ENCODE peak calls at places on chromosomes 12 and 14, in seven cellular contexts. Y is right lobe of liver, Z is astrocyte, O is foreskin fibroblast, H is MCF 10A, X is cardiac fibroblast, Q is progenitor cell of endocrine pancreas. B is an unnamed sample.

GRCh38 chr14:34997762-34998161 is 15.0 kb downstream of the SRP54 start:
- DNase-seq in Y (no peak), Z (no peak), O (no peak), H (no peak), X (no peak), Q (no peak), B (no peak)

GRCh38 chr14:28690029-28690683 is 76.4 kb upstream of the FOXG1 start:
- DNase-seq in Y (no peak), Z (no peak), O (no peak), H (peak; percentile 14), X (no peak), Q (no peak), B (no peak)

GRCh38 chr12:30805959-30806358 is 51.2 kb upstream of the CAPRIN2 start:
- DNase-seq in Y (no peak), Z (no peak), O (no peak), H (no peak), X (no peak), Q (no peak), B (no peak)

GRCh38 chr12:39272934-39273770 is 169.8 kb downstream of the KIF21A start:
- DNase-seq in Y (no peak), Z (peak; percentile 27), O (peak; percentile 44), H (peak; percentile 67), X (peak; percentile 67), Q (no peak), B (no peak)

GRCh38 chr12:107541001-107541400 is 144.6 kb upstream of the PWP1 start:
- DNase-seq in Y (no peak), Z (no peak), O (no peak), H (no peak), X (no peak), Q (no peak), B (no peak)

GRCh38 chr12:11853126-11853525 is 203.7 kb downstream of the ETV6 start:
- DNase-seq in Y (no peak), Z (no peak), O (no peak), H (no peak), X (no peak), Q (no peak), B (no peak)

GRCh38 chr12:131643581-131644452 is 67.1 kb upstream of the SFSWAP start:
- DNase-seq in Y (no peak), Z (no peak), O (no peak), H (no peak), X (no peak), Q (no peak), B (no peak)

GRCh38 chr14:75259510-75259855 is 19.1 kb upstream of the FOS start:
- DNase-seq in Y (no peak), Z (peak; percentile 62), O (peak; percentile 62), H (no peak), X (peak; percentile 74), Q (no peak), B (no peak)

GRCh38 chr14:101120636-101121398 is 217.3 kb upstream of the RTL1 start:
- DNase-seq in Y (peak; percentile 40), Z (peak; percentile 8), O (no peak), H (no peak), X (no peak), Q (no peak), B (peak; percentile 76)

GRCh38 chr14:75295061-75295461 is 16.4 kb downstream of the FOS start:
- DNase-seq in Y (peak; percentile 66), Z (peak; percentile 78), O (peak; percentile 90), H (peak; percentile 75), X (peak; percentile 50), Q (peak; percentile 25), B (peak; percentile 88)

GRCh38 chr12:18811268-18811667 is 73.3 kb downstream of the CAPZA3 start:
- DNase-seq in Y (no peak), Z (peak; percentile 8), O (peak; percentile 7), H (peak; percentile 25), X (peak; percentile 26), Q (no peak), B (no peak)

GRCh38 chr14:54627325-54627717 is 60.4 kb downstream of the SAMD4A start:
- DNase-seq in Y (no peak), Z (no peak), O (no peak), H (no peak), X (no peak), Q (no peak), B (no peak)

GRCh38 chr12:84891106-84891838 is 21.3 kb downstream of the SLC6A15 start:
- DNase-seq in Y (no peak), Z (no peak), O (no peak), H (no peak), X (peak; percentile 45), Q (no peak), B (no peak)

GRCh38 chr14:32397871-32398640 is 69.0 kb downstream of the AKAP6 start:
- DNase-seq in Y (no peak), Z (peak; percentile 87), O (peak; percentile 57), H (peak; percentile 92), X (peak; percentile 47), Q (no peak), B (no peak)

GRCh38 chr12:62466018-62466595 is 519 bp upstream of the MON2 start:
- DNase-seq in Y (peak; percentile 36), Z (peak; percentile 20), O (peak; percentile 68), H (peak; percentile 34), X (peak; percentile 50), Q (no peak), B (no peak)

GRCh38 chr14:54818201-54819133 is 84.2 kb downstream of the GCH1 start:
- DNase-seq in Y (no peak), Z (peak; percentile 95), O (peak; percentile 75), H (peak; percentile 20), X (peak; percentile 61), Q (no peak), B (no peak)

GRCh38 chr12:131114331-131114730 is 160.6 kb downstream of the ADGRD1 start:
- DNase-seq in Y (no peak), Z (no peak), O (no peak), H (no peak), X (no peak), Q (no peak), B (peak; percentile 5)

GRCh38 chr12:56484566-56484965 is 3.4 kb downstream of the GLS2 start:
- DNase-seq in Y (no peak), Z (no peak), O (no peak), H (no peak), X (no peak), Q (no peak), B (no peak)

GRCh38 chr14:93100570-93100969 is 15.2 kb downstream of the ITPK1 start:
- DNase-seq in Y (no peak), Z (no peak), O (no peak), H (no peak), X (no peak), Q (no peak), B (no peak)

GRCh38 chr14:52080171-52080800 is 11.4 kb upstream of the NID2 start:
- DNase-seq in Y (no peak), Z (peak; percentile 78), O (peak; percentile 87), H (peak; percentile 63), X (peak; percentile 90), Q (no peak), B (no peak)

DNA sequence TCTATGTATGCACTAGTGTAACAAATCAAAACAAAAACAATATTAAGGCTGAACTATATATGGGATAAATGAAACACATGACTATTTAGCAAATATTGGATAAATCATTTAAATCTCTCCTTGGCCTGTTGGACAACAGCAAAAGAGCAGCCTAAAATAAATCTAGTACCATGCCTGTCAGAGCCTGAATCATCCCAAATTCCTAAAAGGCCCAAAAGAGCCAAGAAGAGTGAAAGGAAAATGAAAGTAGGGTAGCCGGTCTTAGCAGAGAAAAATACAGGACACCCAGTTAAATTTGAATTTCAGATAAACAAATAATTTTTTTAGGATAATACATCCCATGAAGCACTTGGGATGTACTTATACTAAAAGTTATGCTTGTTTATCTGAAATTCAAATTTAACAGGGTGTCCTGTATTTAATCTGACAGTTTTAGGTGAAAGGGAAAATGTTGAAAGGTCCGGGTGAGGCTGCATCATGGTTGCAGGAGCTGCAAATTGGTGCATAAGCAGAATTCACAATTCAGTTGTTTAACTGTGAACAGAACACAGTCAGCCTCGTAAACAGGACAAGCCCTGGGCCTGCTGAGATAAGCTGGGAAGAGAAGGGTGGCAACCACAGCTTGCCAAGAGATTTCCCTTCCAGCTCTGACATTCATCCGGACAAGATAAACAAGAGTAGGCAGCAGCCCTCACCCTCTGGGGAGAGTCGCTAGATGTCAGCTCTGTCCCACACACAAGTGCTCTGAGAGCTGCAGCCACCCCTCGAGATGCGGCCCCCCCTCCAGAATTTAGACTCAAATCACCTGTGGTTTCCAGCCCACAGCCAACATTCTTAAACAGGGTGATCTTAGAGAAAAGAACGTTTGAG is 30.3 kb downstream of the DMAC2L start:
- DNase-seq in Y (peak; percentile 70), Z (peak; percentile 74), O (peak; percentile 82), H (peak; percentile 30), X (peak; percentile 66), Q (no peak), B (no peak)
- TF ChIP-seq CTCF in Y (peak; percentile 41), Z (peak; percentile 5), O (peak; percentile 40), H (peak; percentile 16), X (peak; percentile 32), Q (no peak), B (peak; percentile 40)

DNA sequence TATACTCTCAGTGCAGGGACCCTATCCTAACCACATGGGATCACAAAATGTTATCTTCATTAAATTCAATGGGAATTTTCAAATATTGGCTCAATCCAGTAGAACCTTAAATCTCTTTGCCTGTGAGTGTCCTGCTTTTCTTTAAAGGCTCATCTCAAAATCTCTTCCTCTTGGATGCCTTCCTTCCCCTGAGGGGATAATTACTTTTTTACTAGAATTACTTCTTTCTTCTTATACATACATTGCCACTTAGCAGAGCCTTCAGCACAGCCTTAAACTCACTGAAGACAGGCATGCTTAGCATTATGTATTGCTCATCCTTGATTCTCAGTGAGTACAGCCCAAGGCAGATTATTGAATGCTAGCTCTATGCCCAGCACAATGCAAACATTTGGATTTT is 1918.0 kb upstream of the FLRT2 start:
- DNase-seq in Y (no peak), Z (no peak), O (no peak), H (no peak), X (no peak), Q (no peak), B (no peak)
- TF ChIP-seq CTCF in Y (no peak), Z (no peak), O (no peak), H (no peak), X (no peak), Q (no peak), B (no peak)

DNA sequence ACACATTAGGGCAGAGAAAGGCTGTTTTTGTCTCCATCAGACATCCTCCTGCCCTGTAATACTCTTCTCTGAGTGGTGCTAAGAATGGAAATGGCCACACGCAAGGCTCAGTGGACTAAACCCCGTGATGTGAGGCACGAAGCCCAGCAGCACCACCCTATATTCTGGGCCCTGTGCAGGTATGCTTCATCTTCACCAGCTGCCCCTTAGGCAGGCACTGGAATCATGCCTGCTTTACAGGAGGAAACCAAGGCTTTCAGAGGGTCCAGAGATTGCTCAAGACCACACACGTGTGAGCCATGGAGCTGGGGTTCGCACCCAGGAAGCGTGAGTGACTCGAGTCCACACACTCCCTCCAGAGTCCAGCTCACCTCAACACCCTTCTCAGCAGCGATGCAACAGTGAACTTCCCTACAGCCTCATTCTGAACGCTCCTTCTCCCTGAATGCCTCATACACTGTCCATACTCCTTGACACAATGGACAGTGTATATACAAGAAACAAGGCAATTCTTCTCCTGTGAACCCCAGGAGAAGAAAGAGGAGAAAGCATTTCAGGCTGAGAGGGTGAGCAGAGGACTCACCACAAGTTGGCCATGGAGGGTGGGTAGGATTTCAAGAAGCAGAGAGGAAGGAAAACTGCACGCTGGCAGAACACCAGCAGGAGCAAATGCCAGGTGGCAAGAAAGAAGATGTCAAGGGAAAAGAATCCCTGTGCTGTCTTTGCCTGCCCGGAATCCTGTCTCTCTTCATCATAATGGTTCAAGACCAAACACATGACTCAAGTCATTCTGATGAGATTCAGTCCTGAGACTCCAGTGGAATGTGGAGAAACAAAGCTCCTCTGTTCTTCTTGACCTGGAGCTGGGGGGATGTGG is 39.1 kb downstream of the NT5DC3 start:
- DNase-seq in Y (no peak), Z (peak; percentile 93), O (peak; percentile 52), H (peak; percentile 9), X (peak; percentile 42), Q (no peak), B (no peak)
- TF ChIP-seq CTCF in Y (no peak), Z (no peak), O (no peak), H (no peak), X (no peak), Q (no peak), B (no peak)

GRCh38 chr14:97010491-97011160 is 213.4 kb downstream of the VRK1 start:
- DNase-seq in Y (no peak), Z (no peak), O (no peak), H (no peak), X (no peak), Q (no peak), B (no peak)
- TF ChIP-seq CTCF in Y (no peak), Z (no peak), O (no peak), H (peak; percentile 14), X (no peak), Q (peak; percentile 25), B (no peak)